ENCODE peak calls at places on chromosomes 5 and 9, in six cellular contexts. X is tibial nerve, H is esophagus squamous epithelium, F is upper lobe of right lung, J is neural progenitor cell, M is stomach. C is an unnamed sample.

GRCh38 chr9:83937861-83938455 is 16.7 kb upstream of the KIF27 start:
- DNase-seq in H (no peak), M (no peak), F (no peak), J (peak; percentile 80), X (peak; percentile 50), C (no peak)

GRCh38 chr5:64213568-64213967 is 47.9 kb downstream of the RNF180 start:
- DNase-seq in X (no peak), M (no peak), H (no peak), J (no peak), F (no peak), C (no peak)

GRCh38 chr5:159899067-159900049 is 16.9 kb upstream of the ADRA1B start:
- DNase-seq in X (no peak), F (no peak), M (no peak), J (no peak), H (no peak), C (no peak)

GRCh38 chr5:33828611-33829286 is 63.0 kb downstream of the ADAMTS12 start:
- DNase-seq in F (no peak), X (no peak), H (no peak), J (no peak), M (no peak), C (no peak)

GRCh38 chr5:98464737-98465330 is 308.6 kb upstream of the RGMB start:
- DNase-seq in M (no peak), H (no peak), J (no peak), X (no peak), F (no peak), C (no peak)

GRCh38 chr9:69758001-69758730 is 1.6 kb downstream of the PTAR1 start:
- DNase-seq in M (no peak), J (no peak), F (no peak), X (no peak), H (no peak), C (no peak)

GRCh38 chr5:95816803-95817202 is 5.7 kb downstream of the GLRX start:
- DNase-seq in H (no peak), X (no peak), J (no peak), F (no peak), M (no peak), C (no peak)

GRCh38 chr5:150139334-150139733 is 16.3 kb downstream of the PDGFRB start:
- DNase-seq in J (no peak), M (no peak), X (no peak), H (no peak), F (no peak), C (no peak)

GRCh38 chr9:95793924-95794828 is 81.3 kb upstream of the ERCC6L2 start:
- DNase-seq in M (no peak), X (peak; percentile 59), H (no peak), F (no peak), J (no peak), C (no peak)

GRCh38 chr9:112351184-112351583 is 17.8 kb upstream of the PTBP3 start:
- DNase-seq in M (no peak), H (no peak), X (no peak), J (no peak), F (no peak), C (no peak)

GRCh38 chr9:112348257-112348992 is 15.0 kb upstream of the PTBP3 start:
- DNase-seq in F (peak; percentile 92), X (peak; percentile 63), J (peak; percentile 47), H (no peak), M (peak; percentile 83), C (peak; percentile 88)

GRCh38 chr5:96875805-96876291 is 452 bp upstream of the ERAP2 start:
- DNase-seq in X (no peak), J (no peak), M (no peak), H (no peak), F (no peak), C (no peak)

GRCh38 chr5:93189707-93190120 is 391.3 kb downstream of the NR2F1-AS1 start:
- DNase-seq in J (no peak), H (no peak), F (no peak), X (no peak), M (no peak), C (no peak)

GRCh38 chr5:139473105-139473504 is 2.3 kb downstream of the SMIM33 start:
- DNase-seq in M (no peak), J (peak; percentile 88), X (no peak), F (no peak), H (no peak), C (no peak)

GRCh38 chr9:21709464-21710058 is 92.9 kb upstream of the MTAP start:
- DNase-seq in M (peak; percentile 72), X (peak; percentile 93), J (peak; percentile 78), H (no peak), F (no peak), C (no peak)

GRCh38 chr9:113558632-113559502 is 95.3 kb downstream of the RGS3 start:
- DNase-seq in H (no peak), F (peak; percentile 78), X (no peak), J (no peak), M (peak; percentile 87), C (peak; percentile 87)

GRCh38 chr5:151214614-151215545 is 9.0 kb downstream of the CCDC69 start:
- DNase-seq in F (no peak), J (no peak), X (no peak), H (peak; percentile 41), M (no peak), C (no peak)

GRCh38 chr5:131109540-131110255 is 55.4 kb downstream of the HINT1 start:
- DNase-seq in F (no peak), M (no peak), X (peak; percentile 66), H (no peak), J (peak; percentile 59), C (no peak)

GRCh38 chr9:129885018-129885669 is 49.9 kb downstream of the USP20 start:
- DNase-seq in X (peak; percentile 40), J (peak; percentile 37), M (peak; percentile 54), F (peak; percentile 76), H (no peak), C (peak; percentile 81)

GRCh38 chr5:158382473-158382872 is 523.5 kb upstream of the CLINT1 start:
- DNase-seq in M (no peak), X (peak; percentile 72), F (peak; percentile 70), J (no peak), H (peak; percentile 4), C (peak; percentile 90)

GRCh38 chr9:34170252-34170915 is 8.5 kb upstream of the UBAP1 start:
- DNase-seq in F (no peak), M (no peak), X (no peak), H (no peak), J (no peak), C (no peak)

GRCh38 chr9:72477862-72478564 is 43.4 kb upstream of the TMC1 start:
- DNase-seq in F (no peak), X (no peak), H (no peak), M (peak; percentile 41), J (no peak), C (no peak)

GRCh38 chr9:137436761-137437600 is 4.2 kb downstream of the ENTPD8 start:
- DNase-seq in M (peak; percentile 69), H (no peak), J (no peak), F (peak; percentile 59), X (no peak), C (no peak)

GRCh38 chr9:110027624-110028023 is 180.3 kb downstream of the C9orf152 start:
- DNase-seq in H (no peak), X (peak; percentile 38), M (no peak), F (no peak), J (peak; percentile 89), C (no peak)

GRCh38 chr5:89147026-89147425 is 264.0 kb upstream of the MEF2C start:
- DNase-seq in X (no peak), M (no peak), J (no peak), F (no peak), H (no peak), C (no peak)

DNA sequence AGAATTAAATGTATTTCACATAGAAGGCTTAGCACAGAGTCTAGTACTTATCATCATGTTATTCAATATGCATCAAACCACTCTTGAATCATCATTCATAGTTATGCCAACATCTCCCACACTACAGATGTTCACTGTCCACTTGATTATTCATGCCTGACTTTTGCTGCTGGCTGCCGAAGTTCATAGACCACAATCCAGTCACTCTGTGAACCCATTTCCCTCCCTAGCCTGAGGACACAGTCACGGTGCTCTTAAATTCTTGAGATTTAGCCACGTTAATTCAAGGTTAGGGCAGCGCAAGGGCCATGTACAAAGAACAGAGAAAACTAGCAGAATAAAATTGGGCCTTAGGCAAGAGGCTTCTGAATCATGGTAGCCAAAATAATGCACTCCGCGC is 32.4 kb downstream of the ABCA1 start:
- DNase-seq in X (no peak), F (no peak), M (no peak), J (no peak), H (no peak), C (no peak)
- H3K4me1 ChIP-seq in X (peaks cover 5% of the 10 kb centered on the region), F (no peaks in the 10 kb centered on the region), M (no peaks in the 10 kb centered on the region), J (peaks cover 5% of the 10 kb centered on the region), H (peaks cover 17% of the 10 kb centered on the region), C (peaks cover 69% of the 10 kb centered on the region)

GRCh38 chr5:86968311-86968753 is 299.4 kb upstream of the RASA1 start:
- DNase-seq in F (no peak), J (peak; percentile 17), X (no peak), H (no peak), M (no peak), C (no peak)

GRCh38 chr5:86974910-86975309 is 292.8 kb upstream of the RASA1 start:
- DNase-seq in J (no peak), H (no peak), X (no peak), F (no peak), M (no peak), C (no peak)

DNA sequence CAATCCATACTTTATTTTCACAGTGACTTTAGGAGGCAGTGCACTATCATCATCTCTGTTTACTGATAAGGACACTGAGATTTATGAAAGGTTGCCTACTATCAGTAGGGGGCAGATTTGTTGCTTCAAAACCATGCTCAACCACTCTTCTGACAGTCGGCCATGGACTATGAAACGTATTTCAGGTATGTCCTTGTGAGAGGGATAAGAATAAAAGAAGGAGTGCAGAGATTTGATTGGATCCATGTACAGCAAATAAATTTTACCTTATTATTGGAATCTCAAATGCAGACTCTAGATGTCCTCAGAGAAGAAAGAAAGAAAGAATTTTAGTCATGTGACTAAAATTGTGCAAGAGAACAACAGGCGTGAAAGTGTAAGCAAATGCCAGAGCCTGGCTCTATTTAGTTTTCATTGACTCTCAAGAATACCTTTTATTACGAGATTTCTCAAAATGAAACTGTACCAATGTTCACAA is 296.6 kb upstream of the RASA1 start:
- DNase-seq in H (no peak), M (no peak), F (no peak), J (no peak), X (no peak), C (no peak)
- H3K4me3 ChIP-seq in H (no peak overlapping the region), M (no peak overlapping the region), F (peak overlapping the region; percentile 3), J (no peak overlapping the region), X (no peak overlapping the region), C (no peak overlapping the region)

DNA sequence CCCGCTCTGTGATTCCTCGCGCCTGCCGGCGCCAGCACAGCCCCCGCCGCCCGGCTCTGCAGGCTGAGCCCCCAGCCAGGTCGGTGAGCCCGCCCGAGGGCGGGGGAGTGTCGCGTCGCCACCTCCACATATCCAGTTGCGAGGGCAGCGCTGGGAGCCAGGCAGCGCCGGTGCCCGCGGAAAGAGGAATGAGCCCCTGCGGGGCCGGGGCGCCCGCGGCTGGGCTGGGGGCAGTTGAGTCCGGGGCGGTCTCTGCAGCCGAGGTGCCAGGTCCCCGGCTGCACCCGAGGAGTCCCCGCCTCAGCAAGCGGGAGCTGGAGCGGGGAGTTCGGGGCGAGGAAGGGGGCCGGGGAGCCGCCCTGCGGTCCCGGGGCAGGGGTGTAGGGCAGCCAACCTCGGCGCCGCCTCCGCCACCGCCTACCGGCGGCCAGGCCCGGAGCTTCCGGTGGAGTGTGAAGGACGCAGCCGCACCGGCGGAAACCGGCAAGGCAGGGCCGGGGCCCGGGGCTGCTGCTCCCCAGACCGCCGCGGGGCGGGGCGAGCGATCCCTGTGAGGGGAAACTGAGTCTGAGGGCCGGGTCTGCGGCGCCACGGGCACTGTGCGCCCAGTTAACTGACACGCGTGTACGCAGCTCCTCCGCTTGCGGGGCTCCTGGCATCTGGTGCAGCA is 2.3 kb upstream of the TRAF1 start:
- DNase-seq in J (peak; percentile 81), H (peak; percentile 14), M (peak; percentile 83), F (peak; percentile 92), X (peak; percentile 51), C (peak; percentile 88)
- H3K4me1 ChIP-seq in J (peaks cover 4% of the 10 kb centered on the region), H (peaks cover 41% of the 10 kb centered on the region), M (peaks cover 26% of the 10 kb centered on the region), F (peaks cover 44% of the 10 kb centered on the region), X (peaks cover 43% of the 10 kb centered on the region), C (no peaks in the 10 kb centered on the region)

GRCh38 chr5:56319281-56320242 is 86.4 kb upstream of the ANKRD55 start:
- DNase-seq in X (peak; percentile 28), M (no peak), H (no peak), F (peak; percentile 69), J (no peak), C (peak; percentile 69)
- H3K4me3 ChIP-seq in X (no peak overlapping the region), M (no peak overlapping the region), H (no peak overlapping the region), F (no peak overlapping the region), J (no peak overlapping the region), C (no peak overlapping the region)

C was measured in sigmoid colon.